ENCODE peak calls at places on chromosomes 16 and 17, in four cellular contexts. C is hypothalamus; U is HEK293T; Z is activated CD8-positive, alpha-beta memory T cell treated with anti-CD3 and anti-CD28 coated beads for 48 hours. S is an unnamed sample.
A peak's percentile ranks its signal among the peaks of the same experiment; 100 is the strongest.

GRCh38 chr17:75845933-75846700 is 1.9 kb upstream of the UNC13D start:
- DNase-seq in C (no peak), U (no peak), Z (no peak), S (no peak)

GRCh38 chr16:74521691-74522090 is 85.2 kb downstream of the GLG1 start:
- DNase-seq in C (no peak), U (no peak), Z (no peak), S (no peak)

GRCh38 chr17:9684955-9685621 is 39.8 kb downstream of the USP43 start:
- DNase-seq in C (no peak), U (no peak), Z (no peak), S (no peak)

GRCh38 chr17:1649116-1649843 is 386 bp downstream of the RILP start:
- DNase-seq in C (peak; percentile 71), U (peak; percentile 73), Z (peak; percentile 57), S (peak; percentile 84)

GRCh38 chr17:44257815-44258750 is 9.9 kb downstream of the SLC4A1 start:
- DNase-seq in C (no peak), U (no peak), Z (no peak), S (no peak)

GRCh38 chr16:15970202-15970601 is 20.8 kb downstream of the ABCC1 start:
- DNase-seq in C (no peak), U (no peak), Z (no peak), S (no peak)

GRCh38 chr16:71203631-71204030 is 26.9 kb downstream of the HYDIN start:
- DNase-seq in C (no peak), U (no peak), Z (no peak), S (no peak)

GRCh38 chr17:61400058-61400785 is 579 bp downstream of the TBX2 start:
- DNase-seq in C (no peak), U (peak; percentile 58), Z (no peak), S (no peak)

GRCh38 chr17:81432873-81433451 is 37.7 kb downstream of the BAHCC1 start:
- DNase-seq in C (peak; percentile 28), U (no peak), Z (no peak), S (no peak)

GRCh38 chr17:77318491-77319210 is 177.9 kb downstream of the SEC14L1 start:
- DNase-seq in C (no peak), U (no peak), Z (no peak), S (no peak)

GRCh38 chr16:73092236-73092781 is 44.4 kb upstream of the ZFHX3 start:
- DNase-seq in C (peak; percentile 37), U (no peak), Z (no peak), S (no peak)

GRCh38 chr17:29778936-29779811 is 150.9 kb downstream of the SSH2 start:
- DNase-seq in C (peak; percentile 63), U (peak; percentile 40), Z (peak; percentile 63), S (peak; percentile 79)

GRCh38 chr16:82748026-82748425 is 121.3 kb downstream of the CDH13 start:
- DNase-seq in C (no peak), U (no peak), Z (no peak), S (peak; percentile 67)

GRCh38 chr17:42676424-42677011 is at the start of gene PLEKHH3:
- DNase-seq in C (no peak), U (peak; percentile 39), Z (no peak), S (no peak)

GRCh38 chr17:76716834-76717205 is 6.1 kb upstream of the MXRA7 start:
- DNase-seq in C (no peak), U (no peak), Z (no peak), S (no peak)

GRCh38 chr17:61305024-61305423 is 94.6 kb upstream of the TBX2 start:
- DNase-seq in C (no peak), U (no peak), Z (no peak), S (no peak)

GRCh38 chr16:6125483-6126259 is 1028.1 kb upstream of the EEF2KMT start:
- DNase-seq in C (no peak), U (no peak), Z (no peak), S (no peak)

GRCh38 chr16:47051031-47051430 is 77.6 kb upstream of the DNAJA2 start:
- DNase-seq in C (no peak), U (no peak), Z (no peak), S (no peak)

GRCh38 chr17:57034807-57035754 is 50.0 kb upstream of the AKAP1 start:
- DNase-seq in C (no peak), U (no peak), Z (no peak), S (no peak)

GRCh38 chr16:88638323-88639230 is at the start of gene IL17C:
- DNase-seq in C (no peak), U (no peak), Z (no peak), S (no peak)

GRCh38 chr16:88688013-88688778 is 1.9 kb upstream of the SNAI3 start:
- DNase-seq in C (no peak), U (no peak), Z (no peak), S (peak; percentile 80)

GRCh38 chr17:80783461-80783860 is 208.2 kb upstream of the CHMP6 start:
- DNase-seq in C (no peak), U (no peak), Z (no peak), S (no peak)

GRCh38 chr17:7046127-7046724 is 2.3 kb upstream of the SLC16A11 start:
- DNase-seq in C (peak; percentile 10), U (no peak), Z (peak; percentile 14), S (no peak)

S was measured in gastrocnemius medialis.